ENCODE peak calls at places on chromosomes 12 and 14, in eight cellular contexts. X is K562; T is right atrium auricular region; O is fibroblast of pulmonary artery; Y is type B pancreatic cell; D is heart right ventricle; C is fibroblast of lung; Q is CD4-positive, alpha-beta T cell. P is an unnamed sample.

GRCh38 chr12:13701502-13701901 is 279.9 kb downstream of the GRIN2B start:
- DNase-seq in X (no peak), D (no peak), C (no peak), O (no peak), Y (no peak), T (no peak), Q (no peak), P (no peak)

GRCh38 chr12:89470741-89471504 is 53.7 kb downstream of the GALNT4 start:
- DNase-seq in C (peak), T (no peak), Q (no peak), X (peak), D (no peak), Y (no peak), O (peak), P (no peak)

GRCh38 chr14:77589099-77589498 is 27.3 kb downstream of the SPTLC2 start:
- DNase-seq in C (no peak), X (no peak), O (no peak), Y (no peak), D (no peak), Q (no peak), T (no peak), P (no peak)

GRCh38 chr12:71756054-71756675 is 1.5 kb downstream of the RAB21 start:
- DNase-seq in Y (no peak), D (no peak), X (no peak), C (no peak), O (no peak), Q (no peak), T (no peak), P (no peak)

GRCh38 chr12:56565510-56566101 is 44.0 kb downstream of the RBMS2 start:
- DNase-seq in Q (peak), O (peak), D (peak), C (peak), T (peak), Y (no peak), X (peak), P (no peak)

GRCh38 chr12:68447807-68448138 is 115.6 kb upstream of the MDM1 start:
- DNase-seq in X (no peak), Y (no peak), Q (no peak), T (no peak), C (no peak), D (no peak), O (no peak), P (no peak)

GRCh38 chr12:113007166-113007565 is 28.8 kb downstream of the OAS2 start:
- DNase-seq in X (no peak), T (no peak), Y (no peak), O (peak), D (no peak), Q (no peak), C (no peak), P (no peak)

GRCh38 chr14:99430491-99430890 is 50.2 kb downstream of the SETD3 start:
- DNase-seq in O (no peak), X (peak), C (no peak), T (no peak), Y (no peak), Q (peak), D (peak), P (no peak)

GRCh38 chr12:68521321-68521839 is 89.3 kb upstream of the RAP1B start:
- DNase-seq in C (peak), O (peak), T (no peak), Y (no peak), D (no peak), Q (no peak), X (no peak), P (no peak)

GRCh38 chr14:78788467-78789360 is 618.5 kb downstream of the NRXN3 start:
- DNase-seq in C (no peak), X (no peak), Q (no peak), D (no peak), Y (no peak), O (no peak), T (no peak), P (no peak)

GRCh38 chr14:55279384-55279783 is 8.2 kb downstream of the FBXO34 start:
- DNase-seq in X (no peak), C (no peak), Q (no peak), Y (no peak), D (no peak), O (no peak), T (no peak), P (no peak)

GRCh38 chr12:2054091-2055018 is 1.6 kb downstream of the CACNA1C start:
- DNase-seq in Q (no peak), C (no peak), O (no peak), Y (no peak), D (no peak), X (no peak), T (no peak), P (no peak)

GRCh38 chr14:51185754-51186153 is 54.3 kb upstream of the TMX1 start:
- DNase-seq in D (no peak), T (no peak), O (no peak), Q (no peak), X (no peak), Y (no peak), C (no peak), P (no peak)

GRCh38 chr14:104585966-104586702 is 6.6 kb downstream of the C14orf180 start:
- DNase-seq in D (peak), T (peak), Q (no peak), O (no peak), C (no peak), Y (no peak), X (no peak), P (no peak)

GRCh38 chr12:116520225-116520624 is 39.0 kb upstream of the MAP1LC3B2 start:
- DNase-seq in Y (no peak), O (no peak), C (no peak), D (no peak), X (no peak), T (no peak), Q (no peak), P (no peak)

GRCh38 chr14:76844223-76844622 is 18.0 kb downstream of the LRRC74A start:
- DNase-seq in T (peak), O (peak), X (no peak), D (peak), Q (peak), Y (no peak), C (no peak), P (no peak)

GRCh38 chr12:50218386-50218785 is 51.2 kb upstream of the CERS5 start:
- DNase-seq in O (no peak), Q (no peak), C (no peak), D (no peak), T (no peak), X (no peak), Y (no peak), P (no peak)

GRCh38 chr12:11133816-11134215 is 628 bp downstream of the TAS2R30 start:
- DNase-seq in D (no peak), T (no peak), Y (no peak), X (no peak), C (no peak), Q (no peak), O (no peak), P (no peak)

GRCh38 chr12:52171950-52172512 is 19.8 kb downstream of the KRT80 start:
- DNase-seq in Q (no peak), T (no peak), C (no peak), O (no peak), Y (no peak), X (no peak), D (no peak), P (peak)

GRCh38 chr14:104913413-104913812 is 11.3 kb upstream of the PLD4 start:
- DNase-seq in C (no peak), Q (no peak), D (no peak), O (no peak), T (no peak), Y (no peak), X (no peak), P (no peak)

GRCh38 chr12:81811066-81811777 is 52.1 kb upstream of the PPFIA2 start:
- DNase-seq in C (no peak), T (no peak), O (peak), D (no peak), Y (no peak), X (no peak), Q (no peak), P (no peak)

GRCh38 chr12:115440438-115440837 is 756.5 kb upstream of the TBX3 start:
- DNase-seq in D (peak), X (peak), C (peak), O (peak), Y (no peak), T (no peak), Q (no peak), P (no peak)

GRCh38 chr14:66575014-66575413 is 67.1 kb downstream of the GPHN start:
- DNase-seq in O (no peak), C (no peak), Q (no peak), T (no peak), X (no peak), D (no peak), Y (no peak), P (no peak)

GRCh38 chr14:99121027-99121875 is 150.7 kb downstream of the BCL11B start:
- DNase-seq in Q (no peak), D (peak), O (no peak), X (no peak), C (no peak), T (peak), Y (no peak), P (no peak)

GRCh38 chr12:1250641-1251040 is 259.6 kb downstream of the ERC1 start:
- DNase-seq in D (no peak), O (no peak), T (no peak), C (no peak), Q (no peak), Y (no peak), X (no peak), P (no peak)

GRCh38 chr12:89468017-89468416 is 56.6 kb downstream of the GALNT4 start:
- DNase-seq in T (no peak), X (no peak), D (no peak), O (no peak), Y (no peak), Q (no peak), C (no peak), P (no peak)

GRCh38 chr14:59634617-59635016 is 58.0 kb upstream of the CCDC175 start:
- DNase-seq in T (no peak), O (no peak), Y (no peak), D (no peak), C (no peak), Q (no peak), X (no peak), P (no peak)

GRCh38 chr14:59629384-59630158 is 53.0 kb upstream of the CCDC175 start:
- DNase-seq in Y (no peak), O (no peak), Q (no peak), X (no peak), C (no peak), D (no peak), T (no peak), P (no peak)

GRCh38 chr14:59631237-59631636 is 54.6 kb upstream of the CCDC175 start:
- DNase-seq in C (peak), O (peak), Y (no peak), X (peak), T (no peak), Q (no peak), D (no peak), P (no peak)

GRCh38 chr14:59630281-59630963 is 53.8 kb upstream of the CCDC175 start:
- DNase-seq in D (no peak), T (no peak), C (no peak), Q (no peak), X (no peak), Y (no peak), O (peak), P (peak)

GRCh38 chr14:59632381-59632780 is 55.8 kb upstream of the CCDC175 start:
- DNase-seq in Q (no peak), X (peak), Y (no peak), O (peak), T (no peak), D (no peak), C (peak), P (no peak)
- TF ChIP-seq CTCF in Q (peak), X (peak), Y (peak), O (peak), T (no peak), D (peak), C (peak), P (peak)

DNA sequence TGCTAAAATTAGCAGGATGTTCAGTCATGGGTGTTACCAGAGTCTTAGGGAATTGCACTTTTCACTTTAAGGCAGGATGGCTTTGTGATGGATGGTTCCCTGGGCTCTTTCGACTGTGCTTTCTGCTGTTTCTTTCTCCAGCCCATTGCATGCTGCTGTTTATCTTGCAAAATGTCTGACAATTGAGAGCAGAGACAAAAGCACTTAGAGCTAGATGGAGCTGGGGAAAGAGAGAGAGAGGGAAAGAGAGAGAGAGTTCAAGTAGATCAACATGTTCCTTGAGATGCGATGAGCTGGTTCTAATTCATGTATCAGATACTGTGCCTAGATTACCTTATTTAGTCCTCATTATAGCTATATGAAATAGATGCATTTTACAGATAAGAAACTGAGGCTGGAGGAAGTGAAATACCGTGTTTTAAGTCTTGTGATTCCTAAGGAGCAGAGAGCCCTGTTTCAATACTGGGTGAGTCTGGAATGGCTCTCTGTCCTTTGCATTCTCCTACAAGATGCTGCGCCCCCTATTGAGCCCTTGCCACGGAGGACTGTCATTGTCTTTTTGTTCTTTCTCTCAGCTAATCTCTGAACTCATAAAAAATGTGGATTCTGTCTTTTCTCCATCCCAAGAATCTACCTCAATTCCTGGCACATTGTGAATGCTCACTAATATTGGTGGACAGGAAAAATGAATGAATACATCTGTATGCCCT is 227.9 kb downstream of the ALG10B start:
- DNase-seq in Y (no peak), O (no peak), Q (no peak), T (no peak), D (no peak), X (no peak), C (no peak), P (no peak)
- TF ChIP-seq CTCF in Y (peak), O (no peak), Q (no peak), T (no peak), D (no peak), X (no peak), C (no peak), P (peak)

GRCh38 chr12:93569656-93570551 is 2.6 kb upstream of the SOCS2 start:
- DNase-seq in X (peak), Y (peak), D (peak), C (peak), Q (peak), T (peak), O (peak), P (peak)

GRCh38 chr12:93570552-93571359 is 1.7 kb upstream of the SOCS2 start:
- DNase-seq in C (peak), Q (peak), Y (peak), X (peak), T (peak), D (peak), O (peak), P (peak)

GRCh38 chr12:93571854-93572711 is at the start of gene SOCS2:
- DNase-seq in O (peak), Q (peak), X (peak), T (no peak), C (peak), Y (peak), D (peak), P (peak)

GRCh38 chr12:93572712-93573551 is 457 bp downstream of the SOCS2 start:
- DNase-seq in Q (peak), T (no peak), D (peak), O (peak), Y (no peak), X (no peak), C (no peak), P (peak)

GRCh38 chr12:93571360-93571853 is 1.1 kb upstream of the SOCS2 start:
- DNase-seq in X (peak), Q (peak), O (peak), C (peak), D (peak), T (peak), Y (peak), P (peak)
- TF ChIP-seq CTCF in X (peak), Q (no peak), O (peak), C (peak), D (peak), T (no peak), Y (peak), P (peak)

GRCh38 chr14:87617079-87617478 is 375.9 kb downstream of the GALC start:
- DNase-seq in O (no peak), D (no peak), Y (no peak), Q (no peak), C (no peak), T (no peak), X (no peak), P (no peak)

GRCh38 chr14:87615050-87615449 is 377.9 kb downstream of the GALC start:
- DNase-seq in D (no peak), Y (no peak), O (no peak), X (no peak), C (no peak), Q (no peak), T (no peak), P (no peak)

GRCh38 chr14:87613856-87614255 is 379.1 kb downstream of the GALC start:
- DNase-seq in O (no peak), Y (no peak), X (no peak), D (no peak), Q (no peak), C (no peak), T (no peak), P (no peak)

DNA sequence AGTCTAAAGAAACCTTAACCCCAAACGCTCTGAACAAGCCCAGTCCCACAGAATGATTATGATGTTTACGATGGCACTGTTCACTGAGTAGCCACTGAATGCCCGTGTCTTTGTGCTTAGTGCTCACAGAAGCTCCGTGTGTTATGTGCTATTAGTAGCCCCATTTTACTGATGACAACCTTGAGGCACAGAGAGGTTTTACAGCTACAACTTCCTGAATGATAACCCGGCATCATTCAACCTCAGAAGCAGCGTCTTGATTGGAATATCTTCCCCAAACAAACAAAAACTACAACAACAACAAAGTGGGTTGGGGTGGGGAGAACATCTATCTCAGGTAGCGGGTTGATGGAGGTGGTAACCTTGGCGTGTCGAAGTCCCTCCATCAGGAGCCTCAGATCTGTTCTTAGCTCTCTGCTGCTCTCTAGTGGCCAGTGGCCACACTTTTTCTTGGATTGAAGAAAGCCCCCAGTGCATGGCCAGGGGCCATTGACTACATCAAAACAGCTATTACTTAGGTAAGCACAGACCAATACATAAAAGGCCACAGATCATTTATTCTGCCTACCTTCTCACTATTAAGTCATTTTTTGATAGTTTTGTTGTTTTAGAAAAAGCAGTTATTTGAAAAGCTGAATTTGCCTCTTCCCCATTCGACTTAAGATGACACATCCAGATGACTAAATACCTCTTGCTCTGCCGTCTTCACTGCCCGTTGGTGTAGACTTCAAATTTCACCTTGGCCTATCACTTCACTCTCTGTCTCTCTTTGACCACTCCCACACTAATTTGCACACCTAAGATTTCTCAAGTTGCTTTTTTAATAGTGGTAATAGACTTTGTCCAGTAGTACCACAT is 376.9 kb downstream of the GALC start:
- DNase-seq in X (peak), Y (peak), O (peak), Q (peak), D (peak), T (no peak), C (peak), P (peak)
- TF ChIP-seq CTCF in X (peak), Y (peak), O (peak), Q (peak), D (peak), T (peak), C (peak), P (peak)

GRCh38 chr14:101561145-101561896 is at the start of gene DIO3:
- DNase-seq in T (no peak), C (peak), X (no peak), Q (no peak), O (no peak), Y (no peak), D (no peak), P (peak)

GRCh38 chr14:101559250-101559623 is 2.1 kb upstream of the DIO3 start:
- DNase-seq in Y (no peak), T (no peak), O (no peak), Q (no peak), C (no peak), X (no peak), D (no peak), P (no peak)

GRCh38 chr14:101558739-101559240 is 2.5 kb upstream of the DIO3 start:
- DNase-seq in C (peak), O (no peak), D (no peak), T (no peak), X (no peak), Y (no peak), Q (no peak), P (no peak)

GRCh38 chr14:101560534-101561113 is 671 bp upstream of the DIO3 start:
- DNase-seq in D (no peak), Y (no peak), T (no peak), Q (no peak), O (no peak), X (no peak), C (no peak), P (no peak)

DNA sequence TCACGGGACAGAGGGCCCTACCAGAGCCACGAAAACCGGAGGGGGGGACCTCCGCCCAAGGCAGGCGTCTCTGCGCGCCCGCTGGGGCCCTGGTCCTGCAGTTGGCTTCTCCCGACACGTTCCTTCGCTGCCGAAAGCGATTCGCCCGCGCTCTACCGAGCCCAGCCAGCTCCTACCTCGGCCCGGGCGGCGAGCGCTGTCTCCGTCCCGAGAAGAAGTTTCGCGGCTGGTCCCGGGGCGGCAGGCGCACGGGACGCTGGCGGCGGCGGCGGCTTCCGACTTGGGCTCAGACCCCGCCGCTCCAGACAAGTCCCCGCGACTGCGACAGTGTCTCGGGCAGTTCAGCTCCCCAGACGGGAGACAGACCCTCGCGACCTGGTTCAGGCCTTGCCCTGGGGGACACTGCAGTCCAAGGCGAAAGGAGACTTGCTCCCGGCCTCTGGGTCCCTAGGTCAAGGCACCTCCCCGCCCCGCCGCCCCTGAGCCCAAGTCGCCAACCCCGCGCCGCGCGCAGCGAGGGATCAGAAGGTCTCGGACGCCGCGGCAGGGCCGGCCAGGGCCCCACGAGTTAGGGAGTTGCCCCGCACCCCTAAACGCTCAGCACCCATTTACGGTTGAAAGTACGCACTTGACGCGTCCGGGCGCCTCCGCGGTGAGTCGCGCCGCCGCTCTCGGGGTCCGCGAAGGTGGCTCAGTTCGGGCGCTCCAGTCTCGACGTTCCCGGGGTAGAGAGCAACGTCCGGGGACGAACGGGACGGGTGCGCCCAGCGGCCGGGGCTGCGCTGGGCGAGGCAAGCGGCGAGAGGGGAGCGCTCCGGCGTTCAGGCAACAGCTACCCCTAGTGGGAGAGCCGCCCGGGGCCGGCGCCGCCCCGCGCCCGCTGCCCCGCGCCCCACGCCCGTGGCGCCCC is 1.4 kb upstream of the DIO3 start:
- DNase-seq in C (peak), Y (no peak), Q (no peak), D (no peak), T (no peak), X (no peak), O (peak), P (peak)
- TF ChIP-seq CTCF in C (peak), Y (peak), Q (no peak), D (no peak), T (no peak), X (no peak), O (no peak), P (peak)